ENCODE peak calls at places on chromosome 10, in five cellular contexts. H is H1, J is GM23338, X is K562, E is GM12878. O is an unnamed sample. For H3K4me1, the result is how much of the 10 kb centered on the place peaks cover.

GRCh38 chr10:28139138-28139537 is 140.3 kb upstream of the ODAD2 start:
- DNase-seq in H (no peak), J (no peak), X (no peak), E (no peak), O (no peak)

GRCh38 chr10:102595293-102595692 is 49.0 kb upstream of the TRIM8 start:
- DNase-seq in H (no peak), J (no peak), X (no peak), E (no peak), O (no peak)

GRCh38 chr10:86123745-86124144 is 242.8 kb downstream of the GRID1 start:
- DNase-seq in H (no peak), J (no peak), X (no peak), E (no peak), O (no peak)

GRCh38 chr10:13839430-13839986 is 252.7 kb downstream of the PRPF18 start:
- DNase-seq in H (no peak), J (no peak), X (no peak), E (no peak), O (no peak)

GRCh38 chr10:69057951-69058297 is 30.0 kb upstream of the SRGN start:
- DNase-seq in H (no peak), J (no peak), X (no peak), E (no peak), O (no peak)

GRCh38 chr10:6134099-6134880 is 45.5 kb downstream of the RBM17 start:
- DNase-seq in H (no peak), J (no peak), X (no peak), E (no peak), O (no peak)

GRCh38 chr10:60299961-60300883 is 89.5 kb downstream of the ANK3 start:
- DNase-seq in H (peak), J (peak), X (peak), E (no peak), O (no peak)

GRCh38 chr10:77310288-77310687 is 327.3 kb downstream of the KCNMA1 start:
- DNase-seq in H (no peak), J (no peak), X (no peak), E (no peak), O (no peak)

GRCh38 chr10:128150045-128150493 is 23.8 kb upstream of the MKI67 start:
- DNase-seq in H (no peak), J (peak), X (peak), E (no peak), O (no peak)

GRCh38 chr10:90193240-90193985 is 492.0 kb downstream of the KIF20B start:
- DNase-seq in H (no peak), J (no peak), X (no peak), E (no peak), O (no peak)

GRCh38 chr10:13698217-13698616 is 111.5 kb downstream of the PRPF18 start:
- DNase-seq in H (no peak), J (no peak), X (no peak), E (no peak), O (no peak)

GRCh38 chr10:19925064-19925463 is 108.8 kb downstream of the PLXDC2 start:
- DNase-seq in H (no peak), J (no peak), X (no peak), E (no peak), O (no peak)

GRCh38 chr10:130360826-130361311 is 224.7 kb downstream of the GLRX3 start:
- DNase-seq in H (no peak), J (no peak), X (no peak), E (no peak), O (no peak)

GRCh38 chr10:72744566-72744965 is 52.6 kb downstream of the MCU start:
- DNase-seq in H (no peak), J (no peak), X (no peak), E (no peak), O (no peak)

GRCh38 chr10:51653025-51653424 is 46.4 kb downstream of the CSTF2T start:
- DNase-seq in H (no peak), J (no peak), X (no peak), E (no peak), O (no peak)

GRCh38 chr10:51643734-51644133 is 55.7 kb downstream of the CSTF2T start:
- DNase-seq in H (no peak), J (no peak), X (no peak), E (no peak), O (no peak)

GRCh38 chr10:51651063-51651462 is 48.3 kb downstream of the CSTF2T start:
- DNase-seq in H (no peak), J (no peak), X (no peak), E (no peak), O (no peak)

GRCh38 chr10:51654918-51655317 is 44.5 kb downstream of the CSTF2T start:
- DNase-seq in H (no peak), J (no peak), X (no peak), E (no peak), O (no peak)

GRCh38 chr10:51649064-51649463 is 50.3 kb downstream of the CSTF2T start:
- DNase-seq in H (no peak), J (no peak), X (no peak), E (no peak), O (no peak)
- TF ChIP-seq CREB1 in H (no peak), J (no peak), X (no peak), E (no peak), O (no peak)

GRCh38 chr10:24415455-24416169 is 206.7 kb downstream of the KIAA1217 start:
- DNase-seq in H (no peak), J (no peak), X (no peak), E (no peak), O (no peak)

GRCh38 chr10:24416248-24416647 is 207.3 kb downstream of the KIAA1217 start:
- DNase-seq in H (no peak), J (no peak), X (no peak), E (no peak), O (no peak)

GRCh38 chr10:24418532-24418931 is 209.6 kb downstream of the KIAA1217 start:
- DNase-seq in H (no peak), J (peak), X (no peak), E (no peak), O (no peak)

GRCh38 chr10:24417053-24417452 is 208.1 kb downstream of the KIAA1217 start:
- DNase-seq in H (no peak), J (no peak), X (no peak), E (no peak), O (no peak)

GRCh38 chr10:24419067-24419466 is 210.1 kb downstream of the KIAA1217 start:
- DNase-seq in H (no peak), J (no peak), X (no peak), E (no peak), O (no peak)
- H3K4me1 ChIP-seq in H (under half), J (under half), X (under half), E (under half), O (under half)

GRCh38 chr10:132538031-132538789 is 623 bp downstream of the INPP5A start:
- DNase-seq in H (no peak), J (no peak), X (no peak), E (no peak), O (no peak)
- TF ChIP-seq CREB1 in H (no peak), J (no peak), X (no peak), E (no peak), O (no peak)

GRCh38 chr10:121526040-121526790 is 72.0 kb downstream of the FGFR2 start:
- DNase-seq in H (no peak), J (no peak), X (no peak), E (no peak), O (no peak)

GRCh38 chr10:121530481-121531075 is 67.7 kb downstream of the FGFR2 start:
- DNase-seq in H (no peak), J (no peak), X (no peak), E (no peak), O (no peak)

GRCh38 chr10:121526801-121527221 is 71.4 kb downstream of the FGFR2 start:
- DNase-seq in H (no peak), J (no peak), X (no peak), E (no peak), O (no peak)

GRCh38 chr10:121525276-121526039 is 72.8 kb downstream of the FGFR2 start:
- DNase-seq in H (no peak), J (no peak), X (no peak), E (no peak), O (no peak)

GRCh38 chr10:121527690-121528089 is 70.6 kb downstream of the FGFR2 start:
- DNase-seq in H (no peak), J (no peak), X (no peak), E (no peak), O (no peak)
- H3K4me1 ChIP-seq in H (under half), J (under half), X (under half), E (under half), O (half or more)

GRCh38 chr10:3172081-3172445 is 519 bp downstream of the PITRM1 start:
- DNase-seq in H (no peak), J (peak), X (no peak), E (no peak), O (peak)
- TF ChIP-seq CREB1 in H (no peak), J (no peak), X (no peak), E (no peak), O (no peak)

DNA sequence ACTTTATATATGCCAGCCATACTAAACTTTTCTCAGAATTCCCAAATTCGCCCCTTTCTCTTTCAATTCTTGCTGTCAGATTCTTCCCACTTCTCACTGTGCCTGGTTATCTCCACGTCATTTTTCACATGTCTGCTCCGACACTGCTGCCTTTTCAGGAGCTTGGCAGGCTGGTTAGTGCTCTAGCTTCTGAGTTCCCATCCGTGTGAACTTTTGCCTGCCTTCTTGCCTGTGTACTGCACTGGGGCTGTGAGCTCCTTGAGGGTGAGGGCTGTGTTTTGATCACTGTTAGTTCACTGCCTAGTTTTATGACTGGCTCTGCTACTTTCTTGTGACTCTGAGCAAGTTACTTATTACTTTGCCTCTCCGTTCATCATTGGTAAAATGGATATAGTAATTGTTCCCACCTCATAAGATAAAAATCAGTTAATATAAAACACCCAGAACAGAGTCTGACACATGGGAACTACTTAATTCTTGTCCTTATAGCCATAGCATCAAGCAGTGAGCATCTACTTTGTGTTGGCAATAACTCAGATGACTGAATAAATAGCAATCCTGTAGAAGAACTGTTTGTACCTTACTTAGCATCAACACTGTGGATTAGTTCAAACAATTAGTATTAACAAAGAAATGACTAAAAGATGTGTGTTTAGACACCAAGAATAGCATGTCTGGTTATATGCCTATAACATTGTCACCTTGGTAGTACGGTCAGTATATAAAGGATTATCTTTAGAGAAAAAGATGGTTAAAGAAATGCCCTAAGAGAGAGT is 5.5 kb downstream of the GSTO1 start:
- DNase-seq in H (no peak), J (no peak), X (no peak), E (no peak), O (no peak)
- H3K4me1 ChIP-seq in H (under half), J (under half), X (under half), E (under half), O (half or more)

GRCh38 chr10:118108194-118109026 is 61.7 kb upstream of the RAB11FIP2 start:
- DNase-seq in H (no peak), J (no peak), X (peak), E (no peak), O (no peak)
- TF ChIP-seq CREB1 in H (no peak), J (no peak), X (no peak), E (no peak), O (no peak)

DNA sequence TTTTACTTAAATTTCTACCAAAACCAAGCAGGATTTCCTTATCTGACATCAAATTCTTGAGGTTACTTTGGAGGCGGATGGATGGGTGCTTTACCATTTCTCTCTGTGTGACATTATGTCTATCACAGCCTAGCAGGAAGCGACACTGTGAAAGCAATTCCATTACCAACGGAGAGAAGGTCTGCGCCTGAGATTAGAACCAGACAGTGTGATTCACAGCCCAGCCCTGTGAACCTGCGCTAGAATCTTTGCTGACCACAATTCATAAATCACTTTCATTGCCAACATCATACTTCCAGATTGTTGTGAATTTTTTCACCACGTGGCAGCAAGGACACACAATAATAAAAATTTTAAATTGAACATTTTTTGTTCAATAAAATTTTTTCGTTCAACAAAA is 126.5 kb downstream of the CUBN start:
- DNase-seq in H (no peak), J (no peak), X (peak), E (no peak), O (no peak)
- H3K4me1 ChIP-seq in H (under half), J (under half), X (under half), E (under half), O (under half)

GRCh38 chr10:110634527-110635209 is 9.5 kb upstream of the RBM20 start:
- DNase-seq in H (no peak), J (no peak), X (no peak), E (no peak), O (no peak)
- TF ChIP-seq CREB1 in H (no peak), J (no peak), X (no peak), E (no peak), O (no peak)

O was measured in HepG2.